ENCODE peak calls at places on chromosomes 16 and 17, in nine cellular contexts. A is RWPE2, X is fibroblast of pulmonary artery, F is astrocyte of the spinal cord, L is ascending aorta, I is uterus, Y is left ventricle myocardium inferior, D is progenitor cell of endocrine pancreas, T is AG10803. B is an unnamed sample.
A peak's percentile ranks its signal among the peaks of the same experiment; 100 is the strongest.

GRCh38 chr16:88705076-88705684 is 1.0 kb downstream of the RNF166 start:
- DNase-seq in A (no peak), X (no peak), F (no peak), L (no peak), I (no peak), Y (no peak), D (no peak), T (peak; percentile 37), B (no peak)

GRCh38 chr17:19384723-19385391 is 2.1 kb downstream of the MFAP4 start:
- DNase-seq in A (no peak), X (peak; percentile 96), F (peak; percentile 85), L (peak; percentile 59), I (peak; percentile 91), Y (peak; percentile 89), D (no peak), T (peak; percentile 97), B (peak; percentile 90)

GRCh38 chr17:46154151-46154816 is 38.9 kb downstream of the KANSL1 start:
- DNase-seq in A (no peak), X (peak; percentile 20), F (peak; percentile 53), L (no peak), I (no peak), Y (no peak), D (no peak), T (no peak), B (no peak)

GRCh38 chr17:8623591-8623990 is 6.9 kb downstream of the MYH10 start:
- DNase-seq in A (no peak), X (peak; percentile 40), F (peak; percentile 31), L (no peak), I (no peak), Y (no peak), D (no peak), T (peak; percentile 55), B (no peak)

GRCh38 chr16:8370374-8371015 is 219.8 kb downstream of the TMEM114 start:
- DNase-seq in A (no peak), X (no peak), F (no peak), L (no peak), I (no peak), Y (no peak), D (no peak), T (no peak), B (no peak)

GRCh38 chr16:15928261-15929104 is 20.9 kb upstream of the ABCC1 start:
- DNase-seq in A (no peak), X (no peak), F (no peak), L (no peak), I (no peak), Y (no peak), D (no peak), T (no peak), B (no peak)

GRCh38 chr17:83119987-83120864 is 40.8 kb downstream of the METRNL start:
- DNase-seq in A (no peak), X (no peak), F (no peak), L (peak; percentile 8), I (no peak), Y (peak; percentile 20), D (no peak), T (no peak), B (no peak)

GRCh38 chr17:2723505-2723996 is 12.0 kb upstream of the CLUH start:
- DNase-seq in A (no peak), X (no peak), F (no peak), L (no peak), I (no peak), Y (no peak), D (no peak), T (no peak), B (no peak)

GRCh38 chr16:56860226-56861020 is 4.6 kb upstream of the SLC12A3 start:
- DNase-seq in A (no peak), X (no peak), F (no peak), L (no peak), I (no peak), Y (no peak), D (no peak), T (no peak), B (no peak)

GRCh38 chr17:381941-382643 is 29.5 kb upstream of the RPH3AL start:
- DNase-seq in A (no peak), X (no peak), F (no peak), L (no peak), I (no peak), Y (no peak), D (no peak), T (no peak), B (no peak)

DNA sequence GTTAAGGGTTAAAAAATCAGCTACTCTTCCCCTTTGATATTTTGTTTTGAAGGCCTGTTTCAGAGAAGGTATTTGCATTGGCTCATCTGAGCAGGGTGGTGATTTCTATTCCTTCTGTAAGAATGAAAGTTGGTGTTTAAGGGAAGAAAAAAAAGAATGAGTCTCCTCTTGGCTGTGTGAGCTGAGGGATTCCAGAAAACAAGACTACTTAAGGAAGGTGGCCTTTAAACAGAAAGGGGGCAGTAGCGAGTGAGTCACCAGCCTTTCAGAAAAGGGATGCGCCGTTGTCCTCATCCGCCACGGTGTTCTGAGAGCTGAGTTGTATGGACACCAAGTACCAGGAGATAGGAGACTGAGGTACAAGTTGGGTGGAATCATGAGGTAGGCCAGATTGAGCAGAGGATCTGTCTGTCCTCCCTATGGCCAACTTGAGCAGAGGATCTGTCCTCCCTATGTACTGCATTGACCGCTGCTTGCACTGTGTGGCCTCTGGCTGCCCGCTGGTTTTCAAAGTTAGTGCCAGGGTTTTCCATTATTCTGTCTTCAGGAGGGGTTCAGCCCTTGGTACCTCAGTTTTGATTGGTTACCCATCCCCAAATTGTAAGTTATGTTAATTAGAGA is 8.2 kb downstream of the PRKCA start:
- DNase-seq in A (no peak), X (no peak), F (no peak), L (no peak), I (no peak), Y (no peak), D (no peak), T (no peak), B (no peak)
- TF ChIP-seq CTCF in A (peak; percentile 2), X (no peak), F (no peak), L (no peak), I (no peak), Y (no peak), D (no peak), T (no peak), B (no peak)

DNA sequence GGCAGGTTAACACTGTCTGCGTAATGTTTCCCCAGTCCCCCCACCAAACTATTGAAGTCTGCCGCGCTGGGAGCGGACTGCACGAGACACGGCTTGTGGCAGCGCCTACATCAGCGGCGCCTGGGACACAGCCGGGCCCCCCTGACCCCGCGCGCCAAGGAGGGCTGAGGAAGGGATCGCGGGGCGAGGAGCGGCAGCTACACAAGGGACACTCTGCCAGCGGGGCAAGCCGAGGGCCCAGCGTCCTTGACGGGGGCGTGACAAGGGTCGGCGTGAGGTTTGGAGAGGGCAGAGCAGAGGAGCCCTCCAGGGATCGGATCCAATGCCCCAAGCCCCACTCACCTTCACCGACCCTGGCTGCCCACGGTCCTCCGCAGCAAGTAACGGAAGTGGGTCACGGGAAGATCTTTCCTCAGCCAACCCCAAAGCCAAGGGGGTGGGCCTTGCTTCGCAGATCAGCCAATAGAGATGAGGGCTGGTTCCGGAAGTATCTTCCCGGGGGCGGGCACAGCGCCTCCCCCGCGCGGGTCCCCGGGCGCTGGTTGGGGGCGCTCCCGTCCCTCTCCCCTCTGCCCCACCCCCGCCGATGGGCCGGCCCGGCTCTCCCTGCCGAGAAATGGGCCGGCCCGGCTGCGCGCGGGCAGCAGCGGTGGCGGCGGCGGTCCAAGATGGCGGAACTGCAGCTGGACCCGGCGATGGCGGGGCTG is at the start of the genes ATP5PD and KCTD2:
- DNase-seq in A (peak; percentile 96), X (peak; percentile 97), F (peak; percentile 98), L (peak; percentile 88), I (peak; percentile 96), Y (peak; percentile 97), D (peak; percentile 90), T (peak; percentile 97), B (peak; percentile 92)
- TF ChIP-seq CTCF in A (no peak), X (no peak), F (no peak), L (no peak), I (peak; percentile 25), Y (no peak), D (peak; percentile 19), T (no peak), B (no peak)

DNA sequence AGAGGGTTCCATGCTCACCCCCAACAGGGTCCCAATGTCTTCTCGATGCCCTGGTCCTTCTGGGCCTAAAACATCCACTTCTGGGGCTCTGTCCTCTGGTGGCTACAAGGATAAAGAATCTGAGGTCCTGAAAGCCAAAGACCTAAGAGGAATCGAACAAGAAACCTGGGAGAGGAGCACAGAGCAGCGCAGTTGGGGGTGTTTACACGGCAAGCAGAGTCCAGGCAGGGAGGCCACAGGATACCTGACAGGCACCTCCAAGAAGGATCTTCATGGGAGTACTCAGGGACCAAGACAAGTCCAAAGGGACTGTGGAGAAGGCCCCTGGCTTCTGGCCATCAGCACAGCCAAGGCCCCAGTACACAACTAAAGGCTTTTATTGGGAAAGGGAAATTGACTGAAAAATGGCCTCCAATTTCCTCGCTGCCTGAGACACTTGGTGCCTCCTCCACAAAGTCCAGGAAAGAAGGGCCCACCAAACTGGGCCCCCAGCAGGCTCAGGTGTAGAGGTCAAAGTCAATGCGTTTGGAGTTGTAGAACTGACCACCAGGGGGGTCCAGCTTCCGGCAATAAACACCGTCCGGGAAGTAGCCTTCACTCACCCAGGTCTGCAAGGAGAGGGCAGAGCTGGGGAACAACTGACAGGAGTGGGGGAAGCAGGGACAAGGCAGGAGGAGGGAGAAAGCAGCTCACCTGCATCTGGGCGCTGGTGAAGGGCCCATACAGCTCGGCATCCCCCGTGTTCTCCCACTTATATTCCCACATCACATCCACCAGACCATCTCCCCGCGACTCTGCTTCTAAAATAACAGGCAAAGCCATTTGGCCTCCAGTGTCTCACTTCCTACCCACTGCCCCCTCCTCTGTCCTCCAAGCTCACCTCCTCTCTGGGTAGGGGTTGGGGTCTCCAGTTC is 2.4 kb downstream of the CD2BP2 start:
- DNase-seq in A (no peak), X (no peak), F (no peak), L (no peak), I (no peak), Y (no peak), D (no peak), T (no peak), B (no peak)
- TF ChIP-seq CTCF in A (no peak), X (peak; percentile 5), F (peak; percentile 27), L (no peak), I (no peak), Y (no peak), D (peak; percentile 45), T (no peak), B (no peak)

GRCh38 chr17:55177914-55178217 is 86.9 kb upstream of the HLF start:
- DNase-seq in A (no peak), X (no peak), F (no peak), L (no peak), I (no peak), Y (no peak), D (no peak), T (peak; percentile 15), B (no peak)

GRCh38 chr17:55174133-55174532 is 90.6 kb upstream of the HLF start:
- DNase-seq in A (no peak), X (no peak), F (no peak), L (no peak), I (no peak), Y (no peak), D (no peak), T (no peak), B (no peak)

GRCh38 chr17:55175788-55176425 is 88.9 kb upstream of the HLF start:
- DNase-seq in A (no peak), X (no peak), F (no peak), L (no peak), I (no peak), Y (no peak), D (no peak), T (no peak), B (no peak)

GRCh38 chr17:55172612-55173011 is 92.1 kb upstream of the HLF start:
- DNase-seq in A (peak; percentile 59), X (no peak), F (no peak), L (no peak), I (no peak), Y (no peak), D (no peak), T (no peak), B (no peak)

GRCh38 chr17:55177159-55177913 is 87.4 kb upstream of the HLF start:
- DNase-seq in A (no peak), X (peak; percentile 27), F (no peak), L (no peak), I (no peak), Y (no peak), D (no peak), T (peak; percentile 45), B (no peak)
- TF ChIP-seq CTCF in A (no peak), X (peak; percentile 26), F (no peak), L (no peak), I (no peak), Y (no peak), D (no peak), T (peak; percentile 8), B (peak; percentile 5)